ENCODE peak calls at places on chromosomes 6 and 20, in four cellular contexts. X is A549, T is H1, L is HepG2. S is an unnamed sample.

GRCh38 chr6:35359744-35360348 is 17.5 kb downstream of the PPARD start:
- DNase-seq in X (no peak), T (no peak), L (no peak), S (no peak)

GRCh38 chr6:82906951-82907350 is 158.7 kb downstream of the UBE3D start:
- DNase-seq in L (no peak), T (no peak), X (no peak), S (peak)

GRCh38 chr6:159110748-159111147 is 58.5 kb upstream of the FNDC1 start:
- DNase-seq in L (no peak), X (no peak), T (no peak), S (no peak)

GRCh38 chr6:11007715-11008608 is 36.1 kb downstream of the ELOVL2 start:
- DNase-seq in T (no peak), L (peak), X (peak), S (peak)

GRCh38 chr6:11270030-11271027 is 37.9 kb upstream of the NEDD9 start:
- DNase-seq in T (no peak), X (peak), L (peak), S (no peak)

GRCh38 chr20:19987046-19987445 is 30.1 kb upstream of the NAA20 start:
- DNase-seq in X (no peak), L (no peak), T (no peak), S (no peak)

GRCh38 chr6:18507561-18507960 is 120.4 kb downstream of the RNF144B start:
- DNase-seq in L (no peak), T (no peak), X (no peak), S (no peak)

GRCh38 chr6:12749531-12750379 is 33.2 kb downstream of the PHACTR1 start:
- DNase-seq in X (no peak), L (no peak), T (peak), S (no peak)

GRCh38 chr6:161091972-161092701 is 100.6 kb downstream of the MAP3K4 start:
- DNase-seq in X (no peak), T (no peak), L (no peak), S (no peak)

GRCh38 chr6:38876470-38876869 is 161.4 kb downstream of the DNAH8 start:
- DNase-seq in L (no peak), X (no peak), T (no peak), S (no peak)
- TF ChIP-seq MAX in L (no peak), X (no peak), T (no peak), S (no peak)

GRCh38 chr6:119568580-119568979 is 219.0 kb upstream of the MAN1A1 start:
- DNase-seq in L (no peak), X (no peak), T (no peak), S (no peak)

GRCh38 chr6:119565893-119566292 is 216.3 kb upstream of the MAN1A1 start:
- DNase-seq in T (no peak), X (no peak), L (no peak), S (no peak)

GRCh38 chr6:119562168-119562567 is 212.6 kb upstream of the MAN1A1 start:
- DNase-seq in X (no peak), T (no peak), L (no peak), S (no peak)

DNA sequence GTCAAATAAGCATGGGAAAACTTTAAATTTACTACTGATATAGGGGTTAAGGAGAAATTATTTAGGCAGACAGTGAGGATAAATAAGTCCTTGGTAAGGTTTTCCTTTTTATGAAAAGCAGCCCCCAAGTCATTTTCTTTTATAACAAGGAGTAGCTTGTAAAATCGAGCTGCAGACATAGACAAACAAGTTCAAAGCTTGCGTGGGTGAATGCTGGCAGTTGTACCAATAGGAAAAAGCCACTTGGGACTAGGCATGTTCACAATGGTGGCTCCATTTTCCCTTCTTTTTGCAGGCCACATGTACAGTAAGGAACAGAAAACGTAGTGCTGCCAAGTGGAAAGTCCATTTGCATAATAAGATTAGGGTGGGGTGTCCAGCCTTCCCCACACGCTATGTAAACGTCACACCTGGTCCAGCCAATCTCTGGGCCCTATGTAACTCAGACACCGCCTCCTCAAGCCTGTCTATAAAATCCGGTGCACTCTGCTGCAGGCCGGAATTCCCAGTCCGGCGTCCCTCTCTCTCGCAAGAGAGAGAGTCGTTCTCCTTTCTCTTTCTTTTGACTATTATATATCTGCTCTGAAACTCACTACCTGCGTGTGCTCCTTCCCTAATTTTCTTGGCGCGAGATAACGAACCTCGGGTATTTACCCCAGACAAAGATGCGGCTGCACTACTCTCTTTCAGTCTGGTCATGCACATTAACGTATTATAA is 217.1 kb upstream of the MAN1A1 start:
- DNase-seq in T (no peak), X (no peak), L (no peak), S (no peak)
- TF ChIP-seq POLR2A in T (no peak), X (no peak), L (no peak), S (no peak)

DNA sequence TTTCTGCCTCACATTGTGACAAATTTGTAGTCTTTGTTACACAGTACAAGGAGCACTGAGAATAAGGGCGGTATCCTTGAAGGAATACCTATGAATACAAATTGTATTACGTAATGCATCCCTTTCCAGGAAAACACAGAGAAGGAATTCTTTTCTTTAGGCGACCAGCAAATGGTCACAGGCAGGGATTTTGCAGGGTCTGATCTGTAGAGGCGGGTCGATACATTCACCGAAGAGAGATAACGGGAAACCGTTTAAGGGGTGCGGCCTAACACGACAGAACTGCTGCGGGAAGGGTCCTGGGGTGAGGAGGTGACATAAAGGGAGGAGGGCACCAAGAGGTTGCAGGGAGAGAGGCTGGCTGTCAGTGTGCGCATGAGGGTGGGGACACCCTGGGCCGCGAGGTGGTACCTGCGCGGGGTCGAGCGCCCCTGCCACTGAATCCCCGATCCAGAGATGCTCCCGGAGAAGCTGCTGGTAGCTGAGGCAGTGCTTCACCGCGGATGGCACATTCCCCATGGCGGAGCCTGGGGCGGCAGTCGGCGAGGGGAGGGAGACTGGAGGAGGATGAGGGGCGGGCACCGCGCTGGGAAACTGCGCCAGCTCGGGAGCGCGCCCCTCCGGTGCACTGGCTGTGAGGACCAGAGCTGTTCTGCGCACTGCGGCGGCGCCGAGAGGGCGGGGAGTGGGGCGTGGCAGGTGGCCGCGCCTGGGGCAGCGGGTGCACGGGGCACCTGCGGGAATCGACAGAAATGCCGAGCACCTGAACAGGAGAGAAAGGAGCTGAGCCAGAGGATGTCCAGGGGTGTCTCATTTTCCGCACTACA is at the start of gene HMGCLL1:
- DNase-seq in T (peak), X (peak), L (no peak), S (no peak)
- TF ChIP-seq MAX in T (no peak), X (peak), L (no peak), S (no peak)

GRCh38 chr20:32470940-32471339 is 112.8 kb downstream of the ASXL1 start:
- DNase-seq in T (no peak), L (no peak), X (no peak), S (no peak)

GRCh38 chr20:32468860-32469259 is 110.7 kb downstream of the ASXL1 start:
- DNase-seq in L (no peak), T (no peak), X (no peak), S (no peak)

GRCh38 chr20:32468313-32468640 is 110.1 kb downstream of the ASXL1 start:
- DNase-seq in X (no peak), L (no peak), T (no peak), S (no peak)

GRCh38 chr20:32472581-32473207 is 112.4 kb downstream of the NOL4L start:
- DNase-seq in X (no peak), L (no peak), T (no peak), S (no peak)

GRCh38 chr20:32470025-32470861 is 112.1 kb downstream of the ASXL1 start:
- DNase-seq in T (no peak), L (peak), X (peak), S (peak)
- TF ChIP-seq POLR2A in T (no peak), L (peak), X (no peak), S (no peak)

GRCh38 chr20:45822863-45823262 is 4.2 kb downstream of the TNNC2 start:
- DNase-seq in X (no peak), T (no peak), L (no peak), S (no peak)
- TF ChIP-seq MAX in X (no peak), T (no peak), L (no peak), S (no peak)